ENCODE peak calls at places on chromosomes 1 and 21, in nine cellular contexts. A, K, F, G, T, L, Z, X and W are unnamed samples.

GRCh38 chr1:114427612-114428011 is 83.4 kb downstream of the TRIM33 start:
- DNase-seq in A (no peak), K (no peak), F (no peak), G (no peak), T (no peak), L (no peak), Z (no peak), X (no peak), W (no peak)

GRCh38 chr1:16965486-16966067 is 14.8 kb downstream of the MFAP2 start:
- DNase-seq in A (no peak), K (no peak), F (no peak), G (no peak), T (no peak), L (no peak), Z (no peak), X (no peak), W (no peak)

GRCh38 chr1:52632732-52633290 is at the start of gene SHISAL2A:
- DNase-seq in A (no peak), K (peak; percentile 37), F (peak; percentile 76), G (peak; percentile 39), T (peak; percentile 87), L (peak; percentile 50), Z (peak; percentile 19), X (no peak), W (peak; percentile 40)

GRCh38 chr1:150152182-150152536 is 2.4 kb downstream of the PLEKHO1 start:
- DNase-seq in A (no peak), K (no peak), F (no peak), G (no peak), T (no peak), L (no peak), Z (no peak), X (peak; percentile 16), W (no peak)

GRCh38 chr1:241706967-241707366 is 54.9 kb downstream of the WDR64 start:
- DNase-seq in A (peak; percentile 92), K (no peak), F (no peak), G (no peak), T (no peak), L (peak; percentile 8), Z (no peak), X (peak; percentile 66), W (no peak)

GRCh38 chr1:108000620-108001105 is 35.7 kb upstream of the VAV3 start:
- DNase-seq in A (peak; percentile 72), K (peak; percentile 10), F (peak; percentile 58), G (peak; percentile 28), T (no peak), L (no peak), Z (peak; percentile 21), X (peak; percentile 32), W (peak; percentile 72)

GRCh38 chr1:111542187-111542586 is 38.8 kb upstream of the ADORA3 start:
- DNase-seq in A (no peak), K (no peak), F (no peak), G (no peak), T (peak; percentile 62), L (no peak), Z (no peak), X (no peak), W (no peak)

GRCh38 chr1:164783778-164784555 is 225.0 kb downstream of the PBX1 start:
- DNase-seq in A (no peak), K (no peak), F (no peak), G (no peak), T (no peak), L (no peak), Z (no peak), X (no peak), W (peak; percentile 71)

GRCh38 chr1:228511014-228511413 is 23.8 kb downstream of the RNF187 start:
- DNase-seq in A (no peak), K (no peak), F (no peak), G (no peak), T (no peak), L (no peak), Z (no peak), X (no peak), W (no peak)

DNA sequence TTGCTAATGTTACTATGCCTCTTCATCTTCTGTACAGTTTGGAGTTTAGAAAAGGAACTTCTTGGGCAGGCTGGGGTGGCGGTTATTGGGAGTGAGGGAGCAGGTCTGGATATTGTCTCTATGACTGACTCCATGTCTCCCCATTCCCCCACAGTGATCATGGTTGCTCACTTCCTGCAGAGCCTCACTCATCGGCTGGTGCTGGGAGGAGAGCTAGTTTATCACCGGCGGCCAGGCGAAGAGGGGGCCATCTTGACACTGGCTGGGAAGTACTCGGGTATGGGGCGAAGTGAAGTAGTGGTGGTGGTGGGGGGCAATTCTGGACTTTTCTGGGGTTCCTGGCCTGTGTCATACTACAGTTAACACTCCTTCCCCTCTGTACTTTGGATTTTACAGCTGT is 2.2 kb downstream of the TOMM40L start:
- DNase-seq in A (no peak), K (no peak), F (no peak), G (no peak), T (no peak), L (no peak), Z (no peak), X (no peak), W (no peak)
- H3K4me3 ChIP-seq in A (no peak overlapping the region), K (no peak overlapping the region), F (no peak overlapping the region), G (no peak overlapping the region), T (no peak overlapping the region), L (no peak overlapping the region), Z (no peak overlapping the region), X (no peak overlapping the region), W (peak overlapping the region; percentile 71)

GRCh38 chr1:248753715-248754280 is 1.8 kb downstream of the LYPD8 start:
- DNase-seq in A (no peak), K (no peak), F (no peak), G (no peak), T (no peak), L (no peak), Z (no peak), X (no peak), W (no peak)

GRCh38 chr1:248752981-248753525 is 2.5 kb downstream of the LYPD8 start:
- DNase-seq in A (no peak), K (no peak), F (no peak), G (no peak), T (no peak), L (no peak), Z (no peak), X (no peak), W (no peak)

GRCh38 chr1:248751635-248752034 is 3.9 kb downstream of the LYPD8 start:
- DNase-seq in A (no peak), K (no peak), F (no peak), G (no peak), T (no peak), L (no peak), Z (no peak), X (no peak), W (no peak)

GRCh38 chr1:248755505-248755904 is at the start of gene LYPD8:
- DNase-seq in A (no peak), K (no peak), F (no peak), G (no peak), T (no peak), L (no peak), Z (no peak), X (no peak), W (no peak)

DNA sequence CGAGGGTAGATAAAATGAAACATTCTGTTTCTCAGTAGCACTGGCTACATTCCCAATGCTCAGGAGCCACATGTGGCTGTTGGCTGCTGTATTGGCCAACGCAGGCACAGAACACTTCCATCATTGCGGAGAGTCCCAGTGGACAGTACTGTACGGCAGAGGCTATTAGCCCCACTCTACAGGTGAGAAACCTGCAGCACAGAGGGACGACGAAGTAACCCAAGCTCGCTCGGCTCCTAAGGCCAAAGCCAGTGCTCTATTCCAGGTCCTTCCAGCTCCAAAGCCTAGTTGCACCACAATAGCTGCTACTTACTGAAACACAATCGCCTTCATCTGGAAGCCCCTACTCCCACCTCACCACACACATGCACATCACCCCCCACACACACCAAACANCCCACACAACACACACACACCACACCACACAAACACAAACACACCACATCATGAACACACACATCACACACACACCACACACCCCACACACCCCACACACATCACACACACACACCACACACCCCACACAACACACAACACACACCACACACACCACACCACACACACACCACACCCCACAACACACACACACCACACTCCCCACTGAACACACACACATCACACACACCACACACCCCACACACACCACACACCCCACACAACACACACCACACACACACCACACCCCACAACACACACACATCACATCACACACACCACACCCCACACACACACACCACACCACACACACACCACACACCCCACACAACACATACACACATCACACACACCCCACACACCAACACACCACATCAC is 3.2 kb downstream of the LYPD8 start:
- DNase-seq in A (no peak), K (no peak), F (no peak), G (no peak), T (no peak), L (no peak), Z (no peak), X (no peak), W (no peak)
- H3K9me3 ChIP-seq in A (peaks cover 14% of the 10 kb centered on the region), K (no peaks in the 10 kb centered on the region), F (no peaks in the 10 kb centered on the region), G (no peaks in the 10 kb centered on the region), T (peaks cover 60% of the 10 kb centered on the region), L (no peaks in the 10 kb centered on the region), Z (no peaks in the 10 kb centered on the region), X (no peaks in the 10 kb centered on the region), W (no peaks in the 10 kb centered on the region)

DNA sequence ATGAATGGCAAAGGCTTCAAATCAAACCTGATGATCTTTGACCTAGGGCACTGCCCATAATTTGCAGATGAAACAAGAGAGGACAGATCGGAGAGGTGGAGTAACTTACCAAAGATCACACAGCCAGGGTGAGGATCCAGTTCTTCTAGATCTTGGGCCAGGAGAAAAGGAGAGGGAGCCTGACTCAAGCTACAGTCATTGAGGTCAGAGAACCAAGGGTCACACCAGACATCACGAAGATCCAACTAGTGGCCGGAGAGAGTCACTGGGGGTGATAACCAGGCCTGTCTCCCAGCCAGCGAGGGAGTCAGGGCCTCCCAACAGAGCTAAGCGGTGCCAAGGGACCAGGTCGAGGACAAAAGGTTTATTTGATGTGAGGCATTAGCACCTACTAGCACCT is 115.0 kb downstream of the RIPK4 start:
- DNase-seq in A (peak; percentile 51), K (no peak), F (no peak), G (no peak), T (no peak), L (no peak), Z (no peak), X (no peak), W (no peak)
- H3K4me3 ChIP-seq in A (no peak overlapping the region), K (no peak overlapping the region), F (no peak overlapping the region), G (no peak overlapping the region), T (no peak overlapping the region), L (no peak overlapping the region), Z (no peak overlapping the region), X (no peak overlapping the region), W (no peak overlapping the region)

GRCh38 chr1:208722592-208722991 is 478.4 kb upstream of the PLXNA2 start:
- DNase-seq in A (no peak), K (no peak), F (no peak), G (no peak), T (no peak), L (no peak), Z (no peak), X (no peak), W (no peak)

GRCh38 chr1:208714356-208714755 is 470.2 kb upstream of the PLXNA2 start:
- DNase-seq in A (no peak), K (no peak), F (no peak), G (no peak), T (no peak), L (no peak), Z (no peak), X (no peak), W (no peak)

DNA sequence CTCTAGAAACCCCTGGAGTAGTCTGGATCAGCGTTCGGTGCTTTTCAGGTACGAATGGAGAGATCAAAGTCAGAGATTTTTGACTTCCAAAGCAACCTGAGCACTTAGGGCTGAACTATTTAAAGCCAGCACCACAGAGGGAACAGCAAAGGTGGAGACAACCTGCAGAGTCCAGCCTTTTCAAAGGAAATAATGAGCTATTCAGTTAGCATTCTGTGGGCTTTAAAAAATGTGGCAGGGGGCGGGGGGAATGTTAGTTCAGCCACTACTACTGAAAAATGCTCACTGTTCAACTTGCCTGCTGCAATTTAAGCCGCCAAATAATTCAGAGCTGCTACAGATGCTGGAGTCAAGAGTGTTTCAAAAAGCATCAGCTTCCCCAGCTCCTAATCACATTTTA is 473.3 kb upstream of the PLXNA2 start:
- DNase-seq in A (no peak), K (no peak), F (no peak), G (no peak), T (no peak), L (no peak), Z (no peak), X (no peak), W (no peak)
- H3K9me3 ChIP-seq in A (no peaks in the 10 kb centered on the region), K (no peaks in the 10 kb centered on the region), F (no peaks in the 10 kb centered on the region), G (no peaks in the 10 kb centered on the region), T (peaks cover 22% of the 10 kb centered on the region), L (no peaks in the 10 kb centered on the region), Z (peaks cover 12% of the 10 kb centered on the region), X (peaks cover 19% of the 10 kb centered on the region), W (no peaks in the 10 kb centered on the region)